ENCODE peak calls at places on chromosomes 6 and 20, in eight cellular contexts. A, L, V, X, O, F, M and Y are unnamed samples.

GRCh38 chr6:110098511-110099116 is 80.9 kb downstream of the WASF1 start:
- DNase-seq in A (no peak), L (no peak), V (no peak), X (peak), O (no peak), F (no peak), M (no peak), Y (no peak)

GRCh38 chr6:144566868-144567615 is 281.9 kb downstream of the UTRN start:
- DNase-seq in A (peak), L (no peak), V (peak), X (no peak), O (no peak), F (no peak), M (no peak), Y (no peak)

GRCh38 chr6:5084787-5085637 is at the start of gene PPP1R3G:
- DNase-seq in A (no peak), L (peak), V (peak), X (no peak), O (no peak), F (no peak), M (peak), Y (peak)

GRCh38 chr20:51668515-51668914 is 99.7 kb downstream of the ATP9A start:
- DNase-seq in A (no peak), L (no peak), V (no peak), X (no peak), O (no peak), F (no peak), M (no peak), Y (no peak)

GRCh38 chr6:79810153-79810806 is 137.1 kb downstream of the ELOVL4 start:
- DNase-seq in A (no peak), L (peak), V (no peak), X (no peak), O (no peak), F (no peak), M (no peak), Y (no peak)

GRCh38 chr6:44451803-44452690 is 64.5 kb downstream of the CDC5L start:
- DNase-seq in A (no peak), L (no peak), V (peak), X (no peak), O (no peak), F (no peak), M (no peak), Y (no peak)

GRCh38 chr6:20477485-20477884 is 56.8 kb upstream of the CDKAL1 start:
- DNase-seq in A (no peak), L (no peak), V (no peak), X (no peak), O (no peak), F (no peak), M (no peak), Y (no peak)

GRCh38 chr6:228881-229651 is 63.2 kb upstream of the DUSP22 start:
- DNase-seq in A (no peak), L (no peak), V (no peak), X (no peak), O (no peak), F (no peak), M (peak), Y (no peak)

GRCh38 chr20:37326666-37327065 is 19.3 kb upstream of the SRC start:
- DNase-seq in A (no peak), L (no peak), V (no peak), X (no peak), O (no peak), F (no peak), M (no peak), Y (no peak)

GRCh38 chr6:170088349-170088951 is 202.4 kb downstream of the DLL1 start:
- DNase-seq in A (peak), L (no peak), V (no peak), X (no peak), O (no peak), F (no peak), M (peak), Y (no peak)

GRCh38 chr20:15739056-15739455 is 834.2 kb downstream of the KIF16B start:
- DNase-seq in A (no peak), L (no peak), V (no peak), X (no peak), O (no peak), F (no peak), M (no peak), Y (no peak)

GRCh38 chr20:58486207-58486606 is 29.0 kb downstream of the APCDD1L start:
- DNase-seq in A (no peak), L (no peak), V (no peak), X (no peak), O (no peak), F (no peak), M (no peak), Y (no peak)

GRCh38 chr6:52420668-52421358 is 671 bp downstream of the EFHC1 start:
- DNase-seq in A (no peak), L (peak), V (peak), X (no peak), O (no peak), F (no peak), M (no peak), Y (no peak)

GRCh38 chr6:56869346-56869745 is 85.6 kb upstream of the BEND6 start:
- DNase-seq in A (no peak), L (no peak), V (no peak), X (no peak), O (no peak), F (no peak), M (no peak), Y (no peak)

GRCh38 chr6:121951918-121952379 is 447.5 kb upstream of the HSF2 start:
- DNase-seq in A (no peak), L (no peak), V (no peak), X (peak), O (no peak), F (no peak), M (no peak), Y (no peak)

GRCh38 chr6:29552512-29553051 is 7.0 kb downstream of the UBD start:
- DNase-seq in A (no peak), L (peak), V (peak), X (no peak), O (no peak), F (no peak), M (no peak), Y (no peak)

GRCh38 chr6:111478749-111479148 is 4.3 kb downstream of the REV3L start:
- DNase-seq in A (no peak), L (no peak), V (peak), X (no peak), O (no peak), F (no peak), M (no peak), Y (no peak)

GRCh38 chr20:24977797-24978196 is 14.8 kb downstream of the APMAP start:
- DNase-seq in A (no peak), L (no peak), V (no peak), X (no peak), O (no peak), F (no peak), M (no peak), Y (no peak)

GRCh38 chr6:124203812-124204167 is 400.1 kb downstream of the NKAIN2 start:
- DNase-seq in A (no peak), L (no peak), V (no peak), X (no peak), O (no peak), F (no peak), M (no peak), Y (no peak)

GRCh38 chr6:27512525-27512924 is 39.6 kb upstream of the ZNF184 start:
- DNase-seq in A (no peak), L (no peak), V (no peak), X (no peak), O (no peak), F (no peak), M (no peak), Y (no peak)

GRCh38 chr6:16670183-16670582 is 91.1 kb downstream of the ATXN1 start:
- DNase-seq in A (no peak), L (no peak), V (peak), X (no peak), O (no peak), F (no peak), M (peak), Y (no peak)

GRCh38 chr6:157706883-157707282 is 116.2 kb upstream of the SNX9 start:
- DNase-seq in A (no peak), L (no peak), V (no peak), X (no peak), O (no peak), F (no peak), M (no peak), Y (no peak)